ENCODE peak calls at places on chromosomes 16 and 17, in eight cellular contexts. One of them, this sample, is unnamed.
A peak's percentile ranks its signal among the peaks of the same experiment; 100 is the strongest.

GRCh38 chr17:82101767-82102679 is 4.0 kb upstream of the FASN start:
- DNase-seq in cardiac muscle cell: no peak
- DNase-seq in transverse colon: no peak
- DNase-seq in neural crest cell: no peak
- DNase-seq in HCT116: no peak
- DNase-seq in progenitor cell of endocrine pancreas: no peak
- DNase-seq in body of pancreas: peak; percentile 40
- DNase-seq in GM23338: no peak
- DNase-seq in this sample: no peak

GRCh38 chr16:10862432-10862831 is 14.6 kb upstream of the CIITA start:
- DNase-seq in cardiac muscle cell: no peak
- DNase-seq in transverse colon: no peak
- DNase-seq in neural crest cell: no peak
- DNase-seq in HCT116: peak; percentile 37
- DNase-seq in progenitor cell of endocrine pancreas: no peak
- DNase-seq in body of pancreas: peak; percentile 86
- DNase-seq in GM23338: no peak
- DNase-seq in this sample: no peak

GRCh38 chr16:17018715-17019014 is 452.1 kb downstream of the XYLT1 start:
- DNase-seq in cardiac muscle cell: no peak
- DNase-seq in transverse colon: no peak
- DNase-seq in neural crest cell: no peak
- DNase-seq in HCT116: no peak
- DNase-seq in progenitor cell of endocrine pancreas: no peak
- DNase-seq in body of pancreas: no peak
- DNase-seq in GM23338: no peak
- DNase-seq in this sample: no peak

GRCh38 chr16:3961449-3961849 is 80.9 kb upstream of the CREBBP start:
- DNase-seq in cardiac muscle cell: no peak
- DNase-seq in transverse colon: no peak
- DNase-seq in neural crest cell: peak; percentile 30
- DNase-seq in HCT116: no peak
- DNase-seq in progenitor cell of endocrine pancreas: no peak
- DNase-seq in body of pancreas: peak; percentile 72
- DNase-seq in GM23338: peak; percentile 48
- DNase-seq in this sample: no peak

GRCh38 chr17:16286009-16286946 is 67.0 kb downstream of the CENPV start:
- DNase-seq in cardiac muscle cell: peak; percentile 88
- DNase-seq in transverse colon: peak; percentile 92
- DNase-seq in neural crest cell: peak; percentile 41
- DNase-seq in HCT116: peak; percentile 95
- DNase-seq in progenitor cell of endocrine pancreas: peak; percentile 41
- DNase-seq in body of pancreas: peak; percentile 78
- DNase-seq in GM23338: peak; percentile 96
- DNase-seq in this sample: peak; percentile 32

GRCh38 chr17:77707546-77707945 is 251.0 kb upstream of the TNRC6C start:
- DNase-seq in cardiac muscle cell: no peak
- DNase-seq in transverse colon: no peak
- DNase-seq in neural crest cell: no peak
- DNase-seq in HCT116: no peak
- DNase-seq in progenitor cell of endocrine pancreas: no peak
- DNase-seq in body of pancreas: no peak
- DNase-seq in GM23338: no peak
- DNase-seq in this sample: no peak

GRCh38 chr16:53282975-53283946 is 151.0 kb upstream of the RBL2 start:
- DNase-seq in cardiac muscle cell: peak; percentile 10
- DNase-seq in transverse colon: no peak
- DNase-seq in neural crest cell: no peak
- DNase-seq in HCT116: peak; percentile 46
- DNase-seq in progenitor cell of endocrine pancreas: no peak
- DNase-seq in body of pancreas: no peak
- DNase-seq in GM23338: peak; percentile 75
- DNase-seq in this sample: no peak

GRCh38 chr17:36921131-36921851 is 16.0 kb upstream of the LHX1 start:
- DNase-seq in cardiac muscle cell: peak; percentile 58
- DNase-seq in transverse colon: no peak
- DNase-seq in neural crest cell: no peak
- DNase-seq in HCT116: peak; percentile 98
- DNase-seq in progenitor cell of endocrine pancreas: no peak
- DNase-seq in body of pancreas: no peak
- DNase-seq in GM23338: peak; percentile 55
- DNase-seq in this sample: no peak

GRCh38 chr16:81498351-81498750 is 53.7 kb downstream of the CMIP start:
- DNase-seq in cardiac muscle cell: no peak
- DNase-seq in transverse colon: no peak
- DNase-seq in neural crest cell: no peak
- DNase-seq in HCT116: no peak
- DNase-seq in progenitor cell of endocrine pancreas: no peak
- DNase-seq in body of pancreas: no peak
- DNase-seq in GM23338: no peak
- DNase-seq in this sample: no peak

GRCh38 chr17:52032454-52032853 is 126.1 kb downstream of the CA10 start:
- DNase-seq in cardiac muscle cell: no peak
- DNase-seq in transverse colon: no peak
- DNase-seq in neural crest cell: no peak
- DNase-seq in HCT116: no peak
- DNase-seq in progenitor cell of endocrine pancreas: no peak
- DNase-seq in body of pancreas: no peak
- DNase-seq in GM23338: no peak
- DNase-seq in this sample: no peak

GRCh38 chr16:87093804-87094203 is 223.4 kb downstream of the C16orf95 start:
- DNase-seq in cardiac muscle cell: no peak
- DNase-seq in transverse colon: no peak
- DNase-seq in neural crest cell: no peak
- DNase-seq in HCT116: no peak
- DNase-seq in progenitor cell of endocrine pancreas: no peak
- DNase-seq in body of pancreas: no peak
- DNase-seq in GM23338: no peak
- DNase-seq in this sample: no peak

GRCh38 chr17:61481421-61481820 is 29.2 kb downstream of the TBX4 start:
- DNase-seq in cardiac muscle cell: no peak
- DNase-seq in transverse colon: no peak
- DNase-seq in neural crest cell: no peak
- DNase-seq in HCT116: no peak
- DNase-seq in progenitor cell of endocrine pancreas: no peak
- DNase-seq in body of pancreas: no peak
- DNase-seq in GM23338: no peak
- DNase-seq in this sample: no peak

GRCh38 chr17:13076905-13077304 is 59.1 kb upstream of the ELAC2 start:
- DNase-seq in cardiac muscle cell: no peak
- DNase-seq in transverse colon: no peak
- DNase-seq in neural crest cell: no peak
- DNase-seq in HCT116: no peak
- DNase-seq in progenitor cell of endocrine pancreas: no peak
- DNase-seq in body of pancreas: no peak
- DNase-seq in GM23338: no peak
- DNase-seq in this sample: no peak

GRCh38 chr16:24645739-24646645 is 83.5 kb upstream of the TNRC6A start:
- DNase-seq in cardiac muscle cell: no peak
- DNase-seq in transverse colon: no peak
- DNase-seq in neural crest cell: no peak
- DNase-seq in HCT116: peak; percentile 91
- DNase-seq in progenitor cell of endocrine pancreas: no peak
- DNase-seq in body of pancreas: peak; percentile 14
- DNase-seq in GM23338: no peak
- DNase-seq in this sample: no peak

GRCh38 chr17:73720187-73720834 is 76.1 kb upstream of the SDK2 start:
- DNase-seq in cardiac muscle cell: peak; percentile 36
- DNase-seq in transverse colon: no peak
- DNase-seq in neural crest cell: no peak
- DNase-seq in HCT116: no peak
- DNase-seq in progenitor cell of endocrine pancreas: no peak
- DNase-seq in body of pancreas: no peak
- DNase-seq in GM23338: no peak
- DNase-seq in this sample: no peak

GRCh38 chr17:18004901-18005305 is 32.2 kb downstream of the DRC3 start:
- DNase-seq in cardiac muscle cell: no peak
- DNase-seq in transverse colon: no peak
- DNase-seq in neural crest cell: no peak
- DNase-seq in HCT116: no peak
- DNase-seq in progenitor cell of endocrine pancreas: no peak
- DNase-seq in body of pancreas: no peak
- DNase-seq in GM23338: peak; percentile 67
- DNase-seq in this sample: peak; percentile 42

GRCh38 chr16:85832578-85833539 is 33.4 kb downstream of the COX4I1 start:
- DNase-seq in cardiac muscle cell: no peak
- DNase-seq in transverse colon: no peak
- DNase-seq in neural crest cell: no peak
- DNase-seq in HCT116: no peak
- DNase-seq in progenitor cell of endocrine pancreas: no peak
- DNase-seq in body of pancreas: no peak
- DNase-seq in GM23338: no peak
- DNase-seq in this sample: no peak

GRCh38 chr17:20095366-20096080 is 86.4 kb downstream of the SPECC1 start:
- DNase-seq in cardiac muscle cell: peak; percentile 77
- DNase-seq in transverse colon: peak; percentile 22
- DNase-seq in neural crest cell: peak; percentile 51
- DNase-seq in HCT116: peak; percentile 22
- DNase-seq in progenitor cell of endocrine pancreas: peak; percentile 24
- DNase-seq in body of pancreas: peak; percentile 61
- DNase-seq in GM23338: peak; percentile 82
- DNase-seq in this sample: peak; percentile 76
- TF ChIP-seq CTCF in cardiac muscle cell: peak; percentile 46
- TF ChIP-seq CTCF in transverse colon: no peak
- TF ChIP-seq CTCF in neural crest cell: peak; percentile 54
- TF ChIP-seq CTCF in HCT116: peak; percentile 35
- TF ChIP-seq CTCF in progenitor cell of endocrine pancreas: peak; percentile 53
- TF ChIP-seq CTCF in body of pancreas: no peak
- TF ChIP-seq CTCF in GM23338: peak; percentile 47
- TF ChIP-seq CTCF in this sample: peak; percentile 10

GRCh38 chr16:88696441-88696840 is 9.8 kb downstream of the RNF166 start:
- DNase-seq in cardiac muscle cell: no peak
- DNase-seq in transverse colon: no peak
- DNase-seq in neural crest cell: no peak
- DNase-seq in HCT116: no peak
- DNase-seq in progenitor cell of endocrine pancreas: no peak
- DNase-seq in body of pancreas: no peak
- DNase-seq in GM23338: no peak
- DNase-seq in this sample: no peak

GRCh38 chr16:88698694-88699045 is 7.5 kb downstream of the RNF166 start:
- DNase-seq in cardiac muscle cell: no peak
- DNase-seq in transverse colon: no peak
- DNase-seq in neural crest cell: no peak
- DNase-seq in HCT116: no peak
- DNase-seq in progenitor cell of endocrine pancreas: no peak
- DNase-seq in body of pancreas: no peak
- DNase-seq in GM23338: no peak
- DNase-seq in this sample: no peak

GRCh38 chr16:88697116-88697830 is 8.9 kb downstream of the RNF166 start:
- DNase-seq in cardiac muscle cell: no peak
- DNase-seq in transverse colon: no peak
- DNase-seq in neural crest cell: no peak
- DNase-seq in HCT116: no peak
- DNase-seq in progenitor cell of endocrine pancreas: no peak
- DNase-seq in body of pancreas: no peak
- DNase-seq in GM23338: no peak
- DNase-seq in this sample: no peak

GRCh38 chr16:88699180-88699579 is 7.0 kb downstream of the RNF166 start:
- DNase-seq in cardiac muscle cell: no peak
- DNase-seq in transverse colon: no peak
- DNase-seq in neural crest cell: no peak
- DNase-seq in HCT116: no peak
- DNase-seq in progenitor cell of endocrine pancreas: no peak
- DNase-seq in body of pancreas: no peak
- DNase-seq in GM23338: no peak
- DNase-seq in this sample: no peak

GRCh38 chr16:88697831-88698693 is 8.1 kb downstream of the RNF166 start:
- DNase-seq in cardiac muscle cell: peak; percentile 13
- DNase-seq in transverse colon: no peak
- DNase-seq in neural crest cell: no peak
- DNase-seq in HCT116: no peak
- DNase-seq in progenitor cell of endocrine pancreas: no peak
- DNase-seq in body of pancreas: no peak
- DNase-seq in GM23338: peak; percentile 64
- DNase-seq in this sample: no peak
- TF ChIP-seq CTCF in cardiac muscle cell: peak; percentile 32
- TF ChIP-seq CTCF in transverse colon: peak; percentile 7
- TF ChIP-seq CTCF in neural crest cell: peak; percentile 41
- TF ChIP-seq CTCF in HCT116: peak; percentile 56
- TF ChIP-seq CTCF in progenitor cell of endocrine pancreas: peak; percentile 47
- TF ChIP-seq CTCF in body of pancreas: peak; percentile 18
- TF ChIP-seq CTCF in GM23338: peak; percentile 52
- TF ChIP-seq CTCF in this sample: no peak

DNA sequence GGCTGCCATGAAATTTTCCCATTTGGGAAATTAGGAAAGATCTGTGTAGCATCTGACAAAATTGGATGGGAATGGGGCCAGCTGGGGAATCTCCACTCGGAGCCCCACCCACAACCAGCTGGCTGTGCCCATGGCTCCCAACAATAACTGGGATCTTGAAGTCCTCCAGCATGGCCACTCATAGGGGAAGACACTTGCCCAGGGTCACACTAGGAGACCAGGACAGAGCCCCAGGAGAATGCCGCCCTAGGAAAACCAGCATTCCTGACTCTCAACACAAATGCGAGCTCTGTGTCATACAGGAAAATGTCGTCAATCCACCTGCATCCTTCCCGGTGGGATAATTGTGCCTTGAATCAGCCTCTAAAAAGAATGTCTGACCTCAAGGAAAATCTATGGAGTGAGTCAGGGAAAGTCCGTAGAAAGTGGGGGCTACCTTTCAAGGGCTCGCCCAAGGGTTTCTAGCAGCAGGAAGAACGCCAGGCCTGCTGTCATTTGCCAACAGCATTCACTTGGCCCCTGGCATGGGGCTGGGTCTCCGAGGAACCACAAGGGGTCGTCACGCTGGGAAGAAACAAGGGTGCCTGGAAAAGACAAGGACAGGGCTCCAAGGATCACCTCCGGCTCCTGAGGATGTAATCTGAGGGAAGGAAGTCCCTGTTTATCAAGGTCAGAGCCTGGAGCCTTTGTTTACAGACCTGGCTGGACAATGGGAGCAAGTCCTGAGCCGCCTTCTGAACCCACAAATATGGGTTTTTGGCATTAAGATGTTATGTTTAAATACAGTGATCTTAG is 15.9 kb downstream of the CDH5 start:
- DNase-seq in cardiac muscle cell: no peak
- DNase-seq in transverse colon: no peak
- DNase-seq in neural crest cell: no peak
- DNase-seq in HCT116: no peak
- DNase-seq in progenitor cell of endocrine pancreas: no peak
- DNase-seq in body of pancreas: no peak
- DNase-seq in GM23338: no peak
- DNase-seq in this sample: no peak
- TF ChIP-seq CTCF in cardiac muscle cell: peak; percentile 7
- TF ChIP-seq CTCF in transverse colon: no peak
- TF ChIP-seq CTCF in neural crest cell: no peak
- TF ChIP-seq CTCF in HCT116: peak; percentile 21
- TF ChIP-seq CTCF in progenitor cell of endocrine pancreas: no peak
- TF ChIP-seq CTCF in body of pancreas: no peak
- TF ChIP-seq CTCF in GM23338: peak; percentile 31
- TF ChIP-seq CTCF in this sample: no peak

DNA sequence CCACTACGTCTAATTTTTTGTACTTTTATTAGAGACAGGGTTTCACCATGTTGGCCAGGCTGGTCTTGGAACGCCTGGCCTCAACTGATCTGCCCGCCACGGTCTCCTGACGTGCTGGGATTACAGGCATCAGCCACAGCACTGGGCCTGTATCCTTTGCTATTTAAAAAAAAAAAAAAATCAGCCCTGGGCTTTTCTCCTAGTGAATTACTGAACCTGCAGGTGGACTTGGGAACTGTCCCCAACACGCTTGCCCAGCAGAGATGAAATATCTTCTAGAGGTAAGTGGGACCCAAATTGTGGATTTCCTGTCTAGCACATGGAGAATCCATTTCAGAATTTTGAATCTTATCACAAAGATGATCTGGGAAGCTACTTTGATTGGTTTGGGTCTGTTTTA is 14.8 kb downstream of the CNOT1 start:
- DNase-seq in cardiac muscle cell: no peak
- DNase-seq in transverse colon: no peak
- DNase-seq in neural crest cell: no peak
- DNase-seq in HCT116: no peak
- DNase-seq in progenitor cell of endocrine pancreas: no peak
- DNase-seq in body of pancreas: no peak
- DNase-seq in GM23338: peak; percentile 27
- DNase-seq in this sample: no peak
- TF ChIP-seq CTCF in cardiac muscle cell: no peak
- TF ChIP-seq CTCF in transverse colon: no peak
- TF ChIP-seq CTCF in neural crest cell: peak; percentile 14
- TF ChIP-seq CTCF in HCT116: peak; percentile 9
- TF ChIP-seq CTCF in progenitor cell of endocrine pancreas: no peak
- TF ChIP-seq CTCF in body of pancreas: no peak
- TF ChIP-seq CTCF in GM23338: no peak
- TF ChIP-seq CTCF in this sample: no peak